ENCODE peak calls at places on chromosomes 13 and 19, in four cellular contexts. P is left ventricle myocardium inferior, Z is cardiac muscle cell, H is breast epithelium. J is an unnamed sample.

GRCh38 chr13:90272356-90272755 is 1075.1 kb upstream of the MIR17HG start:
- DNase-seq in P (no peak), Z (no peak), H (no peak), J (no peak)

GRCh38 chr19:4472174-4472974 is at the start of gene HDGFL2:
- DNase-seq in P (no peak), Z (no peak), H (no peak), J (peak; percentile 96)

GRCh38 chr19:38912600-38913514 is 871 bp upstream of the CCER2 start:
- DNase-seq in P (no peak), Z (no peak), H (no peak), J (no peak)

GRCh38 chr19:10473192-10473591 is 30.0 kb downstream of the KEAP1 start:
- DNase-seq in P (no peak), Z (no peak), H (no peak), J (no peak)

GRCh38 chr13:51995677-51996551 is 15.3 kb downstream of the ATP7B start:
- DNase-seq in P (peak; percentile 35), Z (no peak), H (no peak), J (no peak)

GRCh38 chr13:100608906-100609305 is 20.3 kb upstream of the GGACT start:
- DNase-seq in P (no peak), Z (no peak), H (no peak), J (no peak)

GRCh38 chr13:63605403-63605802 is 2189.8 kb upstream of the PCDH20 start:
- DNase-seq in P (no peak), Z (no peak), H (no peak), J (no peak)

GRCh38 chr19:5495792-5496191 is 40.6 kb downstream of the ZNRF4 start:
- DNase-seq in P (no peak), Z (no peak), H (no peak), J (no peak)

GRCh38 chr19:30082168-30082567 is 140.1 kb downstream of the URI1 start:
- DNase-seq in P (no peak), Z (no peak), H (no peak), J (no peak)

GRCh38 chr19:4523306-4524110 is 5.2 kb upstream of the PLIN4 start:
- DNase-seq in P (peak; percentile 51), Z (peak; percentile 70), H (no peak), J (no peak)

GRCh38 chr13:41848435-41849255 is 112.3 kb downstream of the VWA8 start:
- DNase-seq in P (no peak), Z (peak; percentile 5), H (no peak), J (no peak)
- TF ChIP-seq CTCF in P (peak; percentile 41), Z (peak; percentile 5), H (no peak), J (no peak)

DNA sequence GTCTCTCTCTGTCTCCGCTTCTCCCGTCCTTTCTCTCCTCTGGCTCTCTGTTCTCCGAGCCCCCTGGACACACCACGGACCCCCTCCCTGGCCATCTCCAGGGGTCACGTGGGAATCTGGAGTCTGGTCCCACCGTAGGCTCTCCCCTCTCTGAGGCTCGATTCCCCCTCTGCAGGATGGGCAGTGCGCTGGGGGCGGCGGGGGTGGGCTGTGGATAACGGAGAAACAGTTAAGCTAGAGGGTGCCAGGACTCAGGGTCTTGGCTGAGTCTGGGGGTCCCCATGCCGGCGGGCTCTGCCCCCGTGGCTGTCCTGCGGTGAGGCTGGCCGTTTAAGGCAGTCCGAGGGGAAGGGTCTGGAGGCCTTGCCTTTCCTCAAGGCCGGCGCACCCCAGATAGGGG is 462 bp upstream of the MEIS3 start:
- DNase-seq in P (no peak), Z (no peak), H (no peak), J (no peak)
- H3K27me3 ChIP-seq in P (peaks cover 98% of the 10 kb centered on the region), Z (peaks cover 23% of the 10 kb centered on the region), H (peaks cover 50% of the 10 kb centered on the region), J (peaks cover 83% of the 10 kb centered on the region)

DNA sequence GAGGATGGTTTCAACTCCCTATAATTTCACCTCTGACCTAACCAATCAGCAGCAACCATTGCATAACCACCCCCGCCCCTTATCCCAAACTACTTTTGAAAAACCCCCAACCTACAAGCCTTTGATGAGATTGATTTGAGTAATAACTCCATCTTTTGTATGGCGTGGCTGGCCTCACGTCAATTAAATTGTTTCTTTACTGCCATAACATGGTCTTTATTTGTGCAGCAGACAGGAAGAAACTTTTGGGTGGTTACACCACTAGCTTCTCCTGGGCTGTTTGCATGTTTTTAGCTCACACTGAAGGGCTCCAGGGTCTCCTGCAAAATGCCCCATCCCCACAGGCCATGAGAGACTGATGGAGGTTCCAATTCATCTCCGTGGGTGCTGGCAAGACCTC is 34.0 kb upstream of the PEG3 start:
- DNase-seq in P (no peak), Z (no peak), H (no peak), J (no peak)
- H3K9me3 ChIP-seq in P (peaks cover 17% of the 10 kb centered on the region), Z (no peaks in the 10 kb centered on the region), H (peaks cover 18% of the 10 kb centered on the region), J (peaks cover 55% of the 10 kb centered on the region)

GRCh38 chr13:110108348-110109139 is 198.4 kb downstream of the COL4A1 start:
- DNase-seq in P (peak; percentile 80), Z (peak; percentile 81), H (peak; percentile 77), J (no peak)
- TF ChIP-seq CTCF in P (peak; percentile 80), Z (peak; percentile 91), H (peak; percentile 83), J (no peak)

GRCh38 chr13:84706004-84706710 is 823.9 kb upstream of the SLITRK1 start:
- DNase-seq in P (no peak), Z (no peak), H (no peak), J (no peak)
- H3K27me3 ChIP-seq in P (no peaks in the 10 kb centered on the region), Z (no peaks in the 10 kb centered on the region), H (no peaks in the 10 kb centered on the region), J (no peaks in the 10 kb centered on the region)

DNA sequence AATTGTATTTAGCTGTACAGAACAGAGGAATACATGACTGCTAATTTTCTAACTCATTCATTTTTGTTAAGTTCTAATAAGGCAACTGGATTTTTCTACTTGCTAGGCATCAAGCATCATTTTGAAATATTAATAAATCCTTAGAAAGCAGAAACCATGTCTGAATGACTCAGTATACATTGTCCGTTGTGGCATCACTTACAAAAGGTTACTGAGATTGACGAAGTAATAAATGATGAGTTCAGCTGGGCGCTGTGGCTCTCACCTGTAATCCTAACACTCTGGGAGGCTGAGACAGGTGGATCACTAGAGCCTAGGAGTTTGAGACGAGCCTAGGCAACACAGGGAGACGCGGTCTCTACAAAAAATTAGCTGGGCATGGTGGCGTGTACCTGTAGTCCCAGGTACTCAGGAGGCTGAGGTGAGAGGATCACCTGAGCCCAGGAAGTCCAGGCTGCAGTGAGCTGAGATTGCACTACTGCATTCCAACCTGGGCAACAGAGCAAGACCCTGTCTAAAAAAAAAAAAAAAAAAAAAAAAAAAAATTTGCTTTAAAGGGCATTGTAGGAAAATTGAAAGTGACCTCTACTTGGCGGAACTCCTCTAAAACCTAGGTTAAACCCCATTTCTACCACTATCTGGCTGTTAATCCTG is 36.6 kb downstream of the LHFPL6 start:
- DNase-seq in P (no peak), Z (no peak), H (no peak), J (no peak)
- H3K9me3 ChIP-seq in P (no peaks in the 10 kb centered on the region), Z (no peaks in the 10 kb centered on the region), H (no peaks in the 10 kb centered on the region), J (no peaks in the 10 kb centered on the region)

DNA sequence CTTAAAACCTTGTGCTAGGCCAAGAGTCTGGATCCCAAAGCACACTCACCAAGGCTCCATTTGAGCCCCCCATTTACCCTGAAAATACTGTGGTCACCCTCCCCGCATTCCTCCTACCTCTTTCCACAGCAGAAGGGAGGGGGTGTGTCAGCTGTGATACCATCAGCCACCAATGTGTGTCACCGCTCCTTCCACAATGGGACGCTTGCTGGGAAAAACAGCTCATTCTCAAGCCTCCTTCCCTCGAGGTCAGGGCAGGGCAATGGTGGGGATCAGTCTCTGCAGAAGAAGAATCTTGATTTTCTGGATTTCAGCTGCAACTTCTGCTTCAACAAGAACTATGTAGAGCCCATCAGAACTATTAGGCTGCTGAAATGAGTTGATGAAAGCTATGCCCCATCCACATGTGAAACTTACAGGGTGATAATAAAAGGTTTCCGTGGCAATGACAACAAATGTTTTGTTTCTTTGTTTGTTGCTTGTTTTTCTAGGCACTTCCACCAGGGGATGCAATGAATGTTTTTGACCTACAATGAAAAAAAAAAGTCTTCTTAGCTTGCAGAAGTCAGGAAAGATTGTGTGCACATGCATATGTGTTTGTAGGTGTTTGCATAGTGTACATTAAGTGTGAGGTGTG is 26.4 kb upstream of the ZNF507 start:
- DNase-seq in P (no peak), Z (peak; percentile 42), H (no peak), J (no peak)
- TF ChIP-seq CTCF in P (peak; percentile 46), Z (peak; percentile 2), H (no peak), J (no peak)

DNA sequence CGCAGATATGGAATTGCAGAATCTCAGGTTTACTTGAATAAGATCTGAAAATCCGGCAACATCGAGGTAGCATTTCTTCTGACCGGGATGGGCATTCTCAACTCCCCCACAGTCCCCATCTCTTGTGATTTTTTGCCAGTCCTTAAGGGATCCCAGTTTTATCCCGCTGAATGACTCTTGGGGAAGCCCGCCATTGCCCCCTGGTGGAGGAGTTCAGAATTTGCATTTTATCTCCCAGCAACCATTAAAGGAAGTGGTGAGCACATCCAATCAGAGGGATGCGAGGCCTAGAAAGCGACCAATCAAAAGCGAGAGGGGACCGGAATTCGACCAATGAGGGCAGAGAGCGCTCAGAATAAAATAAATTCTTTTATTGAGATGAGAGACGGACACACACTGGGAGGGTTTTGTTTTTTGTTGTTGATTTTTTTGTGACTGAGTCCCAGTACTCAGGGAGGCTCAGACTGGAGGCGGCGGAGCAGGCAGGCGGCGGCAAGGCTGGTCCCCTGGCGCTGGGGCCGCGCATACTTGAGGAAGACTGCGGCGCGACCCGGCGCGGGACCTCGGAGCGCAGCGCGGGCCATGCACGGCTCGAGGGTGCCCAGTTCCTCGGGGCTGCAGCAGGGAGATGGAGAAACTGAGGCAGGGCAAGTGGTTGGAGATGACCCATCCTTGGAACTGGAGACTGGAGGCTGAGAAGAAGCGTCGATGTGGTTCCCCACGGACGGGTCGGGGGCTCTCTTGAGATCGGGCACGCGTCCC is 3.9 kb upstream of the TTC9B start:
- DNase-seq in P (peak; percentile 67), Z (peak; percentile 86), H (peak; percentile 67), J (peak; percentile 58)
- H3K27me3 ChIP-seq in P (peaks cover 86% of the 10 kb centered on the region), Z (peaks cover 62% of the 10 kb centered on the region), H (peaks cover 55% of the 10 kb centered on the region), J (peaks cover 59% of the 10 kb centered on the region)